ENCODE peak calls at places on chromosome 9, in six cellular contexts. T, A, W, J, P and R are unnamed samples.

GRCh38 chr9:131423171-131423581 is 29.3 kb downstream of the PRRC2B start:
- DNase-seq in J (peak), P (peak), T (peak), A (no peak), W (no peak), R (peak)

GRCh38 chr9:108142504-108143201 is 653.1 kb upstream of the KLF4 start:
- DNase-seq in A (peak), T (peak), W (no peak), J (peak), P (peak), R (no peak)

GRCh38 chr9:97983524-97984187 is 515 bp downstream of the ANP32B start:
- DNase-seq in W (peak), T (no peak), J (peak), P (no peak), A (peak), R (peak)

GRCh38 chr9:121122450-121123032 is 47.8 kb downstream of the CNTRL start:
- DNase-seq in A (no peak), W (no peak), P (no peak), T (no peak), J (no peak), R (no peak)

GRCh38 chr9:116234091-116234490 is 80.5 kb downstream of the PAPPA start:
- DNase-seq in T (no peak), P (peak), J (peak), W (no peak), A (no peak), R (peak)

GRCh38 chr9:95003694-95004451 is 277.4 kb downstream of the AOPEP start:
- DNase-seq in J (peak), A (peak), T (no peak), W (peak), P (no peak), R (peak)

GRCh38 chr9:88535932-88536324 is 950 bp downstream of the NXNL2 start:
- DNase-seq in J (peak), P (no peak), T (no peak), W (no peak), A (peak), R (no peak)

GRCh38 chr9:73996844-73997243 is 500.3 kb upstream of the RORB start:
- DNase-seq in A (no peak), W (no peak), T (no peak), J (no peak), P (no peak), R (no peak)

GRCh38 chr9:131178382-131178781 is 53.0 kb downstream of the NUP214 start:
- DNase-seq in J (peak), W (peak), T (peak), P (no peak), A (peak), R (peak)

GRCh38 chr9:68969538-68969937 is 44.4 kb downstream of the PRKACG start:
- DNase-seq in P (no peak), J (no peak), T (no peak), W (no peak), A (no peak), R (no peak)

GRCh38 chr9:126454795-126455194 is 128.2 kb downstream of the MVB12B start:
- DNase-seq in J (no peak), W (no peak), A (peak), T (no peak), P (no peak), R (no peak)

GRCh38 chr9:37730256-37730655 is 23.3 kb upstream of the TRMT10B start:
- DNase-seq in P (peak), T (no peak), J (peak), W (no peak), A (no peak), R (no peak)

GRCh38 chr9:117400131-117400530 is 14.7 kb downstream of the ASTN2 start:
- DNase-seq in T (no peak), J (no peak), W (peak), P (no peak), A (no peak), R (peak)

GRCh38 chr9:96078866-96079505 is 203.5 kb downstream of the ERCC6L2 start:
- DNase-seq in A (no peak), W (no peak), P (no peak), J (no peak), T (no peak), R (no peak)

GRCh38 chr9:112094240-112094639 is 80.9 kb downstream of the SUSD1 start:
- DNase-seq in A (no peak), W (no peak), T (no peak), P (no peak), J (no peak), R (no peak)

GRCh38 chr9:98884849-98885248 is 58.9 kb upstream of the COL15A1 start:
- DNase-seq in P (no peak), T (no peak), W (no peak), J (no peak), A (no peak), R (peak)

GRCh38 chr9:121704281-121704680 is 52.8 kb downstream of the DAB2IP start:
- DNase-seq in P (no peak), J (no peak), A (no peak), T (no peak), W (no peak), R (no peak)

GRCh38 chr9:7974335-7975005 is 174.9 kb upstream of the DMAC1 start:
- DNase-seq in A (no peak), T (no peak), W (peak), J (no peak), P (no peak), R (no peak)

GRCh38 chr9:87197349-87198130 is 250.2 kb upstream of the GAS1 start:
- DNase-seq in A (no peak), T (no peak), J (no peak), P (no peak), W (no peak), R (no peak)

GRCh38 chr9:88173378-88173999 is 35.2 kb upstream of the SPATA31C2 start:
- DNase-seq in W (peak), P (peak), T (peak), J (peak), A (no peak), R (peak)

GRCh38 chr9:93962041-93962440 is 6.9 kb upstream of the BARX1 start:
- DNase-seq in J (no peak), W (no peak), P (no peak), T (no peak), A (no peak), R (no peak)

GRCh38 chr9:72983056-72983455 is 30.2 kb upstream of the ALDH1A1 start:
- DNase-seq in W (no peak), P (no peak), T (no peak), A (no peak), J (no peak), R (no peak)

GRCh38 chr9:124202447-124202971 is 55.2 kb upstream of the NEK6 start:
- DNase-seq in A (peak), P (no peak), J (no peak), T (peak), W (no peak), R (peak)

GRCh38 chr9:123073991-123074422 is 40.5 kb downstream of the GPR21 start:
- DNase-seq in W (no peak), A (no peak), T (no peak), J (peak), P (peak), R (peak)

GRCh38 chr9:133710661-133711427 is 27.3 kb downstream of the SARDH start:
- DNase-seq in J (no peak), P (no peak), A (peak), W (no peak), T (no peak), R (peak)

GRCh38 chr9:93683331-93684134 is 107.1 kb downstream of the PHF2 start:
- DNase-seq in P (no peak), J (no peak), T (no peak), A (peak), W (peak), R (no peak)

GRCh38 chr9:33517373-33517772 is 6.7 kb upstream of the ANKRD18B start:
- DNase-seq in A (no peak), T (no peak), P (no peak), J (peak), W (peak), R (peak)

GRCh38 chr9:92312887-92313623 is 12.1 kb downstream of the NOL8 start:
- DNase-seq in T (no peak), J (peak), A (no peak), W (no peak), P (no peak), R (no peak)

GRCh38 chr9:131420913-131421312 is 27.0 kb downstream of the PRRC2B start:
- DNase-seq in W (no peak), J (no peak), A (no peak), T (no peak), P (no peak), R (peak)

GRCh38 chr9:130860458-130861316 is 25.6 kb downstream of the ABL1 start:
- DNase-seq in P (peak), W (no peak), J (peak), A (peak), T (peak), R (peak)

GRCh38 chr9:4382722-4383317 is 83.0 kb upstream of the GLIS3 start:
- DNase-seq in T (no peak), W (peak), P (peak), A (no peak), J (no peak), R (peak)

GRCh38 chr9:109083813-109084405 is 35.8 kb downstream of the TMEM245 start:
- DNase-seq in P (no peak), T (no peak), W (no peak), A (no peak), J (no peak), R (no peak)

GRCh38 chr9:22454021-22454420 is 7.4 kb downstream of the DMRTA1 start:
- DNase-seq in A (no peak), T (no peak), W (no peak), P (no peak), J (no peak), R (no peak)

GRCh38 chr9:110249639-110250038 is 6.7 kb downstream of the TXN start:
- DNase-seq in A (no peak), J (no peak), W (no peak), P (no peak), T (no peak), R (no peak)

GRCh38 chr9:127194881-127195713 is 69.5 kb upstream of the GARNL3 start:
- DNase-seq in W (no peak), J (peak), A (no peak), P (no peak), T (no peak), R (peak)

GRCh38 chr9:130222833-130223232 is 42.7 kb upstream of the HMCN2 start:
- DNase-seq in A (no peak), J (no peak), T (no peak), P (no peak), W (no peak), R (no peak)